ENCODE peak calls at places on chromosome 17, in six cellular contexts. K is hepatocyte, D is fibroblast of lung, I is H1, R is HCT116, N is HepG2. V is an unnamed sample.

GRCh38 chr17:68561319-68561718 is 39.8 kb downstream of the FAM20A start:
- DNase-seq in K (no peak), D (no peak), I (no peak), R (no peak), N (no peak), V (no peak)

GRCh38 chr17:147796-148740 is 10.7 kb downstream of the SCGB1C2 start:
- DNase-seq in K (no peak), D (no peak), I (peak), R (no peak), N (no peak), V (no peak)

GRCh38 chr17:12789976-12790805 is 893 bp downstream of the ARHGAP44 start:
- DNase-seq in K (peak), D (no peak), I (peak), R (no peak), N (no peak), V (no peak)

GRCh38 chr17:18167421-18167820 is 16.2 kb upstream of the ALKBH5 start:
- DNase-seq in K (no peak), D (no peak), I (no peak), R (no peak), N (no peak), V (no peak)

GRCh38 chr17:81332118-81332834 is 37.2 kb upstream of the SLC38A10 start:
- DNase-seq in K (no peak), D (no peak), I (no peak), R (no peak), N (no peak), V (no peak)

GRCh38 chr17:74832421-74832820 is 27.3 kb downstream of the GRIN2C start:
- DNase-seq in K (no peak), D (no peak), I (no peak), R (no peak), N (no peak), V (no peak)

GRCh38 chr17:16975266-16975651 is 3.3 kb upstream of the TNFRSF13B start:
- DNase-seq in K (no peak), D (no peak), I (peak), R (no peak), N (no peak), V (no peak)

GRCh38 chr17:64147110-64148016 is 17.4 kb upstream of the ERN1 start:
- DNase-seq in K (no peak), D (peak), I (no peak), R (no peak), N (peak), V (peak)

GRCh38 chr17:16464641-16465312 is 27.2 kb downstream of the LRRC75A start:
- DNase-seq in K (no peak), D (no peak), I (no peak), R (no peak), N (no peak), V (no peak)

GRCh38 chr17:65518256-65518655 is 43.2 kb downstream of the AXIN2 start:
- DNase-seq in K (no peak), D (peak), I (no peak), R (no peak), N (no peak), V (no peak)

GRCh38 chr17:82217530-82218204 is 5.0 kb upstream of the CCDC57 start:
- DNase-seq in K (peak), D (peak), I (no peak), R (no peak), N (peak), V (peak)

GRCh38 chr17:75810216-75810615 is 25.6 kb downstream of the UNK start:
- DNase-seq in K (no peak), D (no peak), I (no peak), R (no peak), N (no peak), V (no peak)

GRCh38 chr17:17127156-17127555 is 79.0 kb downstream of the PLD6 start:
- DNase-seq in K (no peak), D (no peak), I (no peak), R (no peak), N (no peak), V (no peak)

GRCh38 chr17:17922198-17922901 is 49.9 kb downstream of the TOM1L2 start:
- DNase-seq in K (peak), D (no peak), I (no peak), R (no peak), N (no peak), V (no peak)

DNA sequence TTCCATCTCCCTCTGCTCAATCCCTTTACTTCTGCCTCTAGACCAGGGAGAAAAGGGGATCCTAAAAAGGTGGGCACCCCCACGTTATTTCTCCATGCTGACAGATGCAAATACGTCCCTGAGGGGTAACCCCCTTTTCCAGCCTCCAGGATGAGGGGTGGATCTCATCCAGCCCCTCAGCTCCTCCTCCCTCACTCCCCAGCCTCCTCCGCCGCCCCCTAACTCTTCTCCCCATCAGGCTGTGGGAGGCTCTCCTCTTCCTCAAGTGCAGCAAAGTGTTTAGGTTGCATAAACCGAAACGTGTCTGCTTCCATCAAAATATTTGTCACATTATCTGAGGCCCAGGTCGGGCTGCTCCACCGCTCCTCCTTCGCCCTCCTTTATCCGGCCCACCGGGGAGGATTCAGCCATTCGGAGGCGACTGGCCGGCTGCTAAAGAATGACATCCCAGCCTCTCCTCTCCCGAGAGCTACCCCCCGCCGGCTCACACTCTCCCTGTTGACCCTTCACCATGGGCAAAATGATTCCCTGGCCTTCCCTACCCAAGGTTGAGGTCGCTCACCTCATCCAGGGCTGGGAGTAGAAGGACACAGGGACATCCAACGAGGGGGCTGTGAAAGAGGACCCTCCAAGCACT is 1.2 kb upstream of the C1QL1 start:
- DNase-seq in K (no peak), D (no peak), I (peak), R (no peak), N (no peak), V (no peak)
- TF ChIP-seq EZH2 in K (no peak), D (no peak), I (peak), R (no peak), N (no peak), V (no peak)

GRCh38 chr17:57988301-57989010 is 402 bp upstream of the VEZF1 start:
- DNase-seq in K (peak), D (peak), I (peak), R (peak), N (no peak), V (peak)
- TF ChIP-seq EZH2 in K (no peak), D (no peak), I (no peak), R (no peak), N (no peak), V (no peak)

DNA sequence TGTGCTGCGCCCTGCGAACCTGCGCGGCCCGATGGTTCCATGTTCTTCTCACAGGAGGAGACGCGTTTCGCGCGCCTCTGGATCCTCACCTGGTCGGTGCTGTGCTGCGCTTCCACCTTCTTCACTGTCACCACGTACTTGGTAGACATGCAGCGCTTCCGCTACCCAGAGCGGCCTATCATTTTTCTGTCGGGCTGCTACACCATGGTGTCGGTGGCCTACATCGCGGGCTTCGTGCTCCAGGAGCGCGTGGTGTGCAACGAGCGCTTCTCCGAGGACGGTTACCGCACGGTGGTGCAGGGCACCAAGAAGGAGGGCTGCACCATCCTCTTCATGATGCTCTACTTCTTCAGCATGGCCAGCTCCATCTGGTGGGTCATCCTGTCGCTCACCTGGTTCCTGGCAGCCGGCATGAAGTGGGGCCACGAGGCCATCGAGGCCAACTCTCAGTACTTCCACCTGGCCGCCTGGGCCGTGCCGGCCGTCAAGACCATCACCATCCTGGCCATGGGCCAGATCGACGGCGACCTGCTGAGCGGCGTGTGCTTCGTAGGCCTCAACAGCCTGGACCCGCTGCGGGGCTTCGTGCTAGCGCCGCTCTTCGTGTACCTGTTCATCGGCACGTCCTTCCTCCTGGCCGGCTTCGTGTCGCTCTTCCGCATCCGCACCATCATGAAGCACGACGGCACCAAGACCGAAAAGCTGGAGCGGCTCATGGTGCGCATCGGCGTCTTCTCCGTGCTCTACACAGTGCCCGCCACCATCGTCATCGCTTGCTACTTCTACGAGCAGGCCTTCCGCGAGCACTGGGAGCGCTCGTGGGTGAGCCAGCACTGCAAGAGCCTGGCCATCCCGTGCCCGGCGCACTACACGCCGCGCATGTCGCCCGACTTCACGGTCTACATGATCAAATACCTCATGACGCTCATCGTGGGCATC is 1.3 kb downstream of the FZD2 start:
- DNase-seq in K (no peak), D (peak), I (no peak), R (no peak), N (no peak), V (no peak)
- TF ChIP-seq EZH2 in K (no peak), D (no peak), I (peak), R (no peak), N (no peak), V (no peak)

DNA sequence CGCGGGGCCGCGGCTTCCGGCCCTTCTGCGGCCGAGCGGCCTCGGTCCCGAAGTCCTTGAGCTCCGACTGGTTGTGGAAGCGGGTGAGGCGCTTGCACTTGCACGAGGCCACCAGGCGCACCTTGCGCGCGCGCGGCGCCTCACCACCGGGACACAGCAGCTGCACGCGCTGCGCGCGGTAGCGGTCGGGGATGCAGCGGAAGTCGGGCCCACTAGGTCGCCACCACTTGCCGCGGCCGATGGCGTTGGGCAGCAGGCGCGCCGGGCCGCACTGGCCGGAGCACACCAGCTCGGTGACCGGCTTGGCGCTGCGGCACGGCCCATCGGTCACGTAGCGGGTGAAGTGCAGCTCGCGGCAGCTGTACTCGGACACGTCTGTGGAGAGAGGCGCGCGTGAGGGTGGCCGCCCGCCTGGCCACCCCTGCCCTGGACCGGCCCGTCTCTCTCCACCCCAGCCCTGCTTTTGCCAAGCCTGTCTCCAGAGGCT is 3.2 kb downstream of the SOST start:
- DNase-seq in K (peak), D (peak), I (peak), R (no peak), N (no peak), V (no peak)
- TF ChIP-seq EZH2 in K (peak), D (peak), I (peak), R (no peak), N (no peak), V (no peak)

DNA sequence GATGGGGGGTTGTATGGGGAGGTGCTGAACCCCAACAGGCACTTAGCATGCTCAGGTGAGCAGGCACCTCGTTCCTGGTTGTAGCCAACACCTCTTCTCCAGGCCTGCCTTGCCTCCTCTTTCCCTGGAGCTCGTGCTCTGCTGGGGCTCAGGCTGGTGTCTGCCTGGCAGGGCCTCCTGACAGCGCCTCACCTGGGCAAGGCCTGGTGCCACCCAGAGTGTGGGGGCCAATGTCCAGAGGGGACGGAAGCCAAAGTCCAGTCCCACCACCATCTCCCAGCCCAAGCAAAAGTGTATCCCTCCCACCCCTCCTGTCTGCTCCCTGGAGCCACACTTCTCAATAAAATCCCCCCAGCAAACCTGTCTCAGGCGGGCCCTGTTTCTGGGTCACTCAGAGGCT is 304.2 kb upstream of the TNRC6C start:
- DNase-seq in K (no peak), D (no peak), I (no peak), R (no peak), N (no peak), V (no peak)
- TF ChIP-seq EZH2 in K (no peak), D (no peak), I (no peak), R (no peak), N (no peak), V (no peak)

DNA sequence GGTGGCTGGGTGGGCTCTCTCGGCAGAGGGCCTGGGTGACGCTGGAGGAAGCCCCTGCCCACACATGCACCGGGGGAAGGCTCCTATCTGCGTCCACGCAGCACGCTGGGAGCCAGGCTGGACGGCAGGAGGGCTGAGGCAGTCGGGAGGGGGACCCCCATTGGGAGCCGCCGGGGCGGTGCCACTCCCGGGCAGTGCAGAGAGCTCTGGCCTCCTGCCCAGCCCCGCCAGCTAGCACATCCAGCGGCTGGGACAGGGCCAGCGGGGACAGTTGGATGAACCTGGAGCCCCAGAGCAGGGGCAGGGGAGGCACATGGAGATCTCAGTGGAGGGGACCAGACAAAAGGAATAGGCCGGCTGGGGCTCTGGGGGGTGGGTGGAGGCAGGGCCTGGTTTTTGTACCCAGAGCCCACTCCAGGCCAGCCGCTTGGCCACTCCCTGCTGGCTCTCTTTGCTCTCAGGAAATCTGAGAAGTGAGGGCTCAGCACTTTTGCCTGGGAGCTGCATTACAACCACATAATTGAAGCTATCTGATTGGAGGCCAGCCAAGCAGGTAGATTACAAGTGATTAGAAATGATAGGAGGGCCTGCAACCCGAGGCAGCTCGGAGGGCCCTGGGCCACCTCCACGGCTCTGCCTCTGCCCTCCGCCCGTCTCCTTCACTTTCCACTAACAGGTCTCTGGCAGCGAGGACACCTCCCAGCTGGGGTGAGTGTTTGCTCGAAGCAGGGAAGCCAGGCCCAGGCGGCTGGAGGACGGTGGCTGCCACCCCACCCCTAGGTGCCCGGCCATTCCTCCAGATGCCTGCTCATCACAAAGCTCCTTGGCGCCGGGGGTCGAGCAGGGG is 40.1 kb downstream of the ENGASE start:
- DNase-seq in K (peak), D (no peak), I (no peak), R (no peak), N (no peak), V (peak)
- TF ChIP-seq EZH2 in K (no peak), D (no peak), I (no peak), R (no peak), N (no peak), V (no peak)

V was measured in PC-9.